ENCODE peak calls at places on chromosomes 7 and 10, in nine cellular contexts. R is neural progenitor cell; I is CD8-positive, alpha-beta T cell; P is ovary; Y is naive thymus-derived CD4-positive, alpha-beta T cell; M is CD4-positive, CD25-positive, alpha-beta regulatory T cell; Q is endothelial cell of umbilical vein; A is MM.1S; L is H9. H is an unnamed sample. For H3K4me1, the result is how much of the 10 kb centered on the place peaks cover.

GRCh38 chr10:27158421-27158820 is 3.3 kb downstream of the MASTL start:
- DNase-seq in A (no peak), Y (no peak), P (no peak), I (no peak), L (no peak), Q (no peak), R (no peak), M (no peak), H (no peak)

GRCh38 chr10:44008270-44008916 is 359.7 kb upstream of the ZNF32 start:
- DNase-seq in Q (peak), R (no peak), A (peak), Y (no peak), P (no peak), I (no peak), L (no peak), M (no peak), H (no peak)

GRCh38 chr7:76513817-76514799 is 3.8 kb downstream of the UPK3B start:
- DNase-seq in Q (no peak), P (peak), Y (no peak), A (no peak), I (no peak), L (peak), M (no peak), R (peak), H (no peak)

GRCh38 chr7:151990567-151990966 is 34.3 kb downstream of the GALNTL5 start:
- DNase-seq in R (no peak), M (no peak), Q (peak), I (no peak), A (no peak), Y (no peak), L (no peak), P (no peak), H (no peak)

GRCh38 chr10:131641231-131641630 is 259.6 kb upstream of the PPP2R2D start:
- DNase-seq in M (no peak), I (no peak), L (no peak), Q (no peak), Y (no peak), R (no peak), A (peak), P (no peak), H (peak)

GRCh38 chr10:29522038-29522855 is 112.5 kb downstream of the SVIL start:
- DNase-seq in Y (no peak), R (no peak), M (no peak), A (no peak), Q (no peak), L (no peak), I (no peak), P (peak), H (no peak)

GRCh38 chr10:48444266-48444665 is 137.8 kb downstream of the MAPK8 start:
- DNase-seq in L (peak), Q (peak), Y (no peak), M (no peak), A (no peak), R (peak), P (no peak), I (no peak), H (peak)

GRCh38 chr7:70316745-70317144 is 718.5 kb downstream of the AUTS2 start:
- DNase-seq in I (no peak), A (no peak), Y (peak), L (no peak), M (no peak), R (no peak), Q (no peak), P (no peak), H (no peak)

GRCh38 chr7:95470452-95470851 is 15.3 kb upstream of the ASB4 start:
- DNase-seq in Q (peak), L (no peak), R (peak), P (peak), A (peak), I (no peak), M (no peak), Y (no peak), H (peak)

GRCh38 chr7:157674027-157674714 is 337.4 kb downstream of the DNAJB6 start:
- DNase-seq in R (no peak), Y (no peak), I (no peak), P (no peak), L (peak), M (no peak), Q (no peak), A (no peak), H (no peak)

DNA sequence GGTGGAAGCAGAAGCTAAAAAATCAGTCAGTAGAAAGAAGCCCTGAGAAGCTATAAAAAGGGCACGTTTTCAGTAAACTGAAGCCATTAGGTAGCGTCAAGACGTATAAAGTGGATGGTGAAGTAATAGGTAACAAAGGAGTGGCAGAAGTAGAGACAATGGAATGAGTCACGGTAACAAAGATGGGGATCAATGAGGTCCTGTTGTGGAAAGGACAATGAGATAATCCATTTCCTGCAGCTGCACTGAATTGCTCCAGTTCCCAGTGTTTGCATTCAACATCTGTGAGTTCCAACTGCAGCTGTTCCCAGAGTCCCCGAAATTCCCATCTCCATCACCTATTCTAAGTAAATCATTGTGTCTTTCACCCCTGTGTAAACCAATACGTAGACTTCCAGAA is 4.8 kb upstream of the HYCC1 start:
- DNase-seq in R (peak), Y (no peak), A (no peak), L (no peak), P (no peak), M (no peak), Q (peak), I (no peak), H (no peak)
- H3K4me1 ChIP-seq in R (under half), Y (under half), A (under half), L (under half), P (under half), M (under half), Q (under half), I (under half), H (under half)

GRCh38 chr7:106864298-106865081 is 592 bp upstream of the PIK3CG start:
- DNase-seq in A (peak), Y (peak), L (no peak), M (no peak), Q (no peak), R (no peak), P (no peak), I (no peak), H (peak)

GRCh38 chr7:106866298-106867281 is 1.5 kb downstream of the PIK3CG start:
- DNase-seq in Y (no peak), L (no peak), I (no peak), M (no peak), Q (peak), P (no peak), A (peak), R (no peak), H (peak)

GRCh38 chr7:106867641-106868351 is 2.7 kb downstream of the PIK3CG start:
- DNase-seq in M (no peak), R (no peak), L (no peak), Q (no peak), I (no peak), Y (no peak), A (no peak), P (no peak), H (no peak)

GRCh38 chr7:106863216-106863997 is 1.7 kb upstream of the PIK3CG start:
- DNase-seq in P (no peak), L (no peak), Q (no peak), Y (no peak), A (no peak), R (no peak), I (no peak), M (no peak), H (no peak)

DNA sequence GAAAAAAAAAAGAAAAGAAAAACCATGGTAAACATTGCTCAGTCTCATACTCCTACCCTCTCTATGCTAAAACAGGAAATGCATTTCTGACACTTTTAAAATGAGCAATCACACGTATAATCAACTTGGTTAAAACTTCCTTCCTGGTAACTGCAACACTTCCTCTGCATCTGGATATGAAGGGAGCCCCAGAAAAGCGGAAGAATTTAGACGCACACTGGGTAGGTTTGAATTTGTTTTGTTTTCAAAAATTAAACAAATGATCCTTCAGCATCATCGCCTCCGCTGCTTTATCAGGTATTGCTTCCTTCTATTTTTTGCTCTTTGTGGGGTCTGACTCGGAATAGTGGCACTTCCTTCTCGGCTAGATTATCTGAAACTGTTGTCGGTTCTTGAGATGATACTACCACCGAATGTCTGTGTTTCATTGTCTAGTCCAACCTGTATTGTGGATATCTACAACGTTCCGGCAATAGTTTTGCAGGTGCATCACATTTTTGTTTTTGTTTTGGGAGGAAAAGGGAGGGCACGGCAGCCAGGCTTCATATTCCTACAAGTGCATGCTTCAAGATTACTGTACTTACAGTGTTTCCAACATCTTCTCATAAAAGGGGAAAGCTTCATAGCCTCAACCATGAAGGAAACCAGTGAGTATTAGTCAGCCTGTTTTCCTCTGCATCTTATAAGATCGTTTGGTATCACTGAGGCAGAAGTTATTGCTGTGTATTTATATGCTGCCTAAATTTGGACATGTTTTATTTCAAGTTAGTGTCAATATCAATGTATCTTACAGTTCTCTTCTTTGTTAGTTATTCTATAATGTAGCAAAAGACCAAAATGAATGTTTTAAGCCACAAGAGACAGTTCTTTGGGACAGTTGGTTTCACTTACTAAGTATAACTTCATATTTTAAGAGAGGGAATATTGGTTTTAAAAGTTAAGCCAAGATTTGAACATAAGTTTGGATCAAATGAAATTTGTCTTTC is at the start of gene PIK3CG:
- DNase-seq in P (no peak), L (no peak), Y (peak), I (no peak), A (peak), M (peak), Q (peak), R (no peak), H (peak)
- H3K4me1 ChIP-seq in P (under half), L (under half), Y (half or more), I (half or more), A (under half), M (half or more), Q (under half), R (under half), H (under half)

DNA sequence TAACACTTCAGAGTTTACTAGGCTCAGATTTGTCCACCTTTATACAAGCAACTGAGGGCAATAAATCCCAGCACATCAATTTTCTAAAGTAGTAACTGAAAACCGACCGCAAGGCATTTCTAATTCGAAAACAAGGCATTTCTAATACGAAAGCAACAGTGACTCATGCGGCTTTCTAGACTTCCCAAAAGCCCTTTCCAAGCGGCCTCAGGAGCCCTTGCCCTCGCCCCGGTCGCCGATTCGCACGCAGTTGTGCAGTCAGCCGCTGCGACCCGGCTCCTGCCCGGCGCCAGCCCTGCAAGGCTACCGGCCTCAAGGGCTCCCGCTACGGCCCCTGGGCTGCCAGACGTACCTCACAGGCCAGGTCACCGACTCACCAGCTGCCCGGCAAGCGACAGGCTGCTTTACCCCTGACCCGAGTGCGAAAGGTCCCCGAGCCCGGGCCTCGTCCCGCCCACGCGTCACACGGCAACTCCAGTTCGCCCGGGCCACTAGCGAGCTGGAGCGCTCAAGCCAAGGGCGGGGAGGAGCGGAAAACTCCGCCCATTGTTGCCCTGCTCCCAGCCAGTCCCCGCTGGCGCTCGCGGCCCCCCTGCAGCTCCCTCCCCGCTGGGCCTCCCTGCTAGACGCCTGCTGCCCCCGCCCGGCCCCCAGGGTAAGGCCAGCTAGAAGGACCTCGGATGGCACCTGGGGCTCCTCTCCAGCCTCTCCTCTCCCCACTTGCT is 7.3 kb downstream of the NCOA4 start:
- DNase-seq in Q (peak), R (peak), Y (peak), M (peak), L (peak), P (peak), A (peak), I (peak), H (peak)
- H3K4me1 ChIP-seq in Q (under half), R (under half), Y (half or more), M (half or more), L (under half), P (under half), A (under half), I (half or more), H (half or more)

GRCh38 chr10:102120142-102120986 is at the start of gene LDB1:
- DNase-seq in Q (peak), A (peak), M (peak), P (peak), L (peak), R (peak), Y (peak), I (peak), H (peak)
- H3K4me1 ChIP-seq in Q (under half), A (under half), M (half or more), P (under half), L (under half), R (half or more), Y (under half), I (half or more), H (under half)

DNA sequence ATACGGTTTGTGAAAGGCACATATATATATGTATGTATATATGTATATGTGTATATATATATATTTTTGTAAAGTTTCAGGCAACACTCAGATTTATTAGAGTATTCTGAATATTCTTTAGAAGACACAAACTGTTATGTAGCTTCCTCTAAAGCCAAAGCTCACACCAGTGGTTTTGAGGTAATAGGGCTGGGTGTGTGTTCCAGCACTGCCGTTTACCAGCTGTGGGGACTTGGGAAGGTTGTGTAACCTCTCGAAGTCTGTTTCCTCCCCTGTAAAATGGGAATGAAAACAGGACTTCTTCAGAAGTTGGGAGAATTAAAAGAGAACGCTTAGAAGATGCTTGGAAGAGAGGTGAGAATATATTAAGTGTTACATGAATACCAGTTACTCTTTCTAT is 94.8 kb downstream of the PRPF18 start:
- DNase-seq in L (no peak), M (no peak), I (no peak), Q (no peak), Y (no peak), A (no peak), R (no peak), P (no peak), H (no peak)
- H3K4me1 ChIP-seq in L (under half), M (under half), I (under half), Q (under half), Y (under half), A (under half), R (under half), P (under half), H (under half)

H was measured in OCI-LY7.